ENCODE peak calls at places on chromosomes 5 and 9, in eight cellular contexts. One of them, this sample, is unnamed.

GRCh38 chr5:125274938-125275759 is 528.7 kb upstream of the ZNF608 start:
- DNase-seq in lower lobe of right lung: no peak
- DNase-seq in heart left ventricle: no peak
- DNase-seq in uterus: no peak
- DNase-seq in cardiac fibroblast: no peak
- DNase-seq in prostate gland: no peak
- DNase-seq in coronary artery: no peak
- DNase-seq in K562: no peak
- DNase-seq in this sample: peak; percentile 62

GRCh38 chr5:17065468-17065867 is 129.4 kb upstream of the MYO10 start:
- DNase-seq in lower lobe of right lung: no peak
- DNase-seq in heart left ventricle: no peak
- DNase-seq in uterus: no peak
- DNase-seq in cardiac fibroblast: no peak
- DNase-seq in prostate gland: no peak
- DNase-seq in coronary artery: no peak
- DNase-seq in K562: no peak
- DNase-seq in this sample: no peak

GRCh38 chr5:1890296-1890695 is 7.6 kb upstream of the IRX4 start:
- DNase-seq in lower lobe of right lung: peak; percentile 24
- DNase-seq in heart left ventricle: peak; percentile 15
- DNase-seq in uterus: no peak
- DNase-seq in cardiac fibroblast: no peak
- DNase-seq in prostate gland: no peak
- DNase-seq in coronary artery: no peak
- DNase-seq in K562: no peak
- DNase-seq in this sample: no peak

GRCh38 chr5:181187500-181188213 is 17.3 kb downstream of the TRIM7 start:
- DNase-seq in lower lobe of right lung: peak; percentile 82
- DNase-seq in heart left ventricle: peak; percentile 76
- DNase-seq in uterus: peak; percentile 83
- DNase-seq in cardiac fibroblast: peak; percentile 88
- DNase-seq in prostate gland: peak; percentile 74
- DNase-seq in coronary artery: peak; percentile 87
- DNase-seq in K562: peak; percentile 62
- DNase-seq in this sample: peak; percentile 83

GRCh38 chr5:21181726-21182125 is 1193.7 kb upstream of the CDH18 start:
- DNase-seq in lower lobe of right lung: no peak
- DNase-seq in heart left ventricle: no peak
- DNase-seq in uterus: no peak
- DNase-seq in cardiac fibroblast: no peak
- DNase-seq in prostate gland: no peak
- DNase-seq in coronary artery: no peak
- DNase-seq in K562: no peak
- DNase-seq in this sample: no peak

GRCh38 chr9:21579209-21579608 is 97.1 kb upstream of the IFNE start:
- DNase-seq in lower lobe of right lung: no peak
- DNase-seq in heart left ventricle: no peak
- DNase-seq in uterus: no peak
- DNase-seq in cardiac fibroblast: peak; percentile 48
- DNase-seq in prostate gland: no peak
- DNase-seq in coronary artery: no peak
- DNase-seq in K562: no peak
- DNase-seq in this sample: peak; percentile 81

GRCh38 chr9:32431196-32431595 is 46.8 kb downstream of the ACO1 start:
- DNase-seq in lower lobe of right lung: no peak
- DNase-seq in heart left ventricle: no peak
- DNase-seq in uterus: no peak
- DNase-seq in cardiac fibroblast: peak; percentile 62
- DNase-seq in prostate gland: no peak
- DNase-seq in coronary artery: no peak
- DNase-seq in K562: no peak
- DNase-seq in this sample: no peak

GRCh38 chr5:155872801-155873200 is 454.2 kb upstream of the SGCD start:
- DNase-seq in lower lobe of right lung: no peak
- DNase-seq in heart left ventricle: no peak
- DNase-seq in uterus: no peak
- DNase-seq in cardiac fibroblast: no peak
- DNase-seq in prostate gland: no peak
- DNase-seq in coronary artery: no peak
- DNase-seq in K562: no peak
- DNase-seq in this sample: no peak

GRCh38 chr5:170633235-170634041 is 129.6 kb downstream of the KCNIP1 start:
- DNase-seq in lower lobe of right lung: no peak
- DNase-seq in heart left ventricle: peak; percentile 44
- DNase-seq in uterus: peak; percentile 75
- DNase-seq in cardiac fibroblast: peak; percentile 79
- DNase-seq in prostate gland: peak; percentile 67
- DNase-seq in coronary artery: peak; percentile 81
- DNase-seq in K562: peak; percentile 76
- DNase-seq in this sample: peak; percentile 81

GRCh38 chr5:139245637-139246335 is 47.6 kb upstream of the SIL1 start:
- DNase-seq in lower lobe of right lung: no peak
- DNase-seq in heart left ventricle: no peak
- DNase-seq in uterus: no peak
- DNase-seq in cardiac fibroblast: peak; percentile 26
- DNase-seq in prostate gland: no peak
- DNase-seq in coronary artery: no peak
- DNase-seq in K562: no peak
- DNase-seq in this sample: no peak

GRCh38 chr5:30040483-30041116 is 1152.9 kb upstream of the CDH6 start:
- DNase-seq in lower lobe of right lung: no peak
- DNase-seq in heart left ventricle: no peak
- DNase-seq in uterus: no peak
- DNase-seq in cardiac fibroblast: peak; percentile 75
- DNase-seq in prostate gland: no peak
- DNase-seq in coronary artery: no peak
- DNase-seq in K562: peak; percentile 30
- DNase-seq in this sample: peak; percentile 3

GRCh38 chr5:153490124-153491085 is at the start of gene GRIA1:
- DNase-seq in lower lobe of right lung: no peak
- DNase-seq in heart left ventricle: no peak
- DNase-seq in uterus: no peak
- DNase-seq in cardiac fibroblast: no peak
- DNase-seq in prostate gland: no peak
- DNase-seq in coronary artery: no peak
- DNase-seq in K562: no peak
- DNase-seq in this sample: no peak

GRCh38 chr5:107766439-107766838 is 95.7 kb upstream of the EFNA5 start:
- DNase-seq in lower lobe of right lung: no peak
- DNase-seq in heart left ventricle: no peak
- DNase-seq in uterus: no peak
- DNase-seq in cardiac fibroblast: no peak
- DNase-seq in prostate gland: no peak
- DNase-seq in coronary artery: no peak
- DNase-seq in K562: no peak
- DNase-seq in this sample: no peak

GRCh38 chr5:65198777-65199120 is 283.0 kb downstream of the ADAMTS6 start:
- DNase-seq in lower lobe of right lung: no peak
- DNase-seq in heart left ventricle: no peak
- DNase-seq in uterus: no peak
- DNase-seq in cardiac fibroblast: peak; percentile 100
- DNase-seq in prostate gland: no peak
- DNase-seq in coronary artery: no peak
- DNase-seq in K562: no peak
- DNase-seq in this sample: peak; percentile 82

GRCh38 chr9:37946971-37947370 is 43.0 kb upstream of the SLC25A51 start:
- DNase-seq in lower lobe of right lung: no peak
- DNase-seq in heart left ventricle: no peak
- DNase-seq in uterus: no peak
- DNase-seq in cardiac fibroblast: no peak
- DNase-seq in prostate gland: no peak
- DNase-seq in coronary artery: no peak
- DNase-seq in K562: no peak
- DNase-seq in this sample: no peak

GRCh38 chr5:105508519-105508918 is 1945.9 kb upstream of the NUDT12 start:
- DNase-seq in lower lobe of right lung: no peak
- DNase-seq in heart left ventricle: no peak
- DNase-seq in uterus: no peak
- DNase-seq in cardiac fibroblast: peak; percentile 46
- DNase-seq in prostate gland: no peak
- DNase-seq in coronary artery: no peak
- DNase-seq in K562: no peak
- DNase-seq in this sample: peak; percentile 1

GRCh38 chr9:133075925-133076324 is 14.1 kb downstream of the CEL start:
- DNase-seq in lower lobe of right lung: no peak
- DNase-seq in heart left ventricle: no peak
- DNase-seq in uterus: no peak
- DNase-seq in cardiac fibroblast: peak; percentile 72
- DNase-seq in prostate gland: no peak
- DNase-seq in coronary artery: no peak
- DNase-seq in K562: no peak
- DNase-seq in this sample: peak; percentile 75

DNA sequence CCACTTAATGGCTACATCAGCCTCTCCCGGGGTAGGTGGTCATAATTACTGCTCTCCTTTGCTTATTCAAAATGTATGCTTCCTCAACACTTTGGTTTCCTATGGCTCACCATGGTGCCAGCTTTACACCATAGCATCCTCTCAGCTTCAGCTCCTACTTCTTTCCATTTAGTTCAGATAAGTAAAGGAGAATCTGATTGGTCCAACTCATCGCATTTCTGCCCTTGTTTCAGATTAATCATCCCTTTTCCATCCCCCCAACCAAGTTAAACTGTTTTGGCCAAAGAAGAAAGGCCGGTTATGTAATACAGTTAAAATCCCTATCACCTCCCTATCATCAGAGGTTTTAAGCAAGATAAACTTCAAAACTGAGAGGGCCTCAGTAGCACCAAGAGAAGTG is 130.5 kb downstream of the CETN3 start:
- DNase-seq in lower lobe of right lung: no peak
- DNase-seq in heart left ventricle: no peak
- DNase-seq in uterus: no peak
- DNase-seq in cardiac fibroblast: peak; percentile 26
- DNase-seq in prostate gland: no peak
- DNase-seq in coronary artery: no peak
- DNase-seq in K562: no peak
- DNase-seq in this sample: no peak
- H3K4me3 ChIP-seq in lower lobe of right lung: no peak overlapping the region
- H3K4me3 ChIP-seq in heart left ventricle: no peak overlapping the region
- H3K4me3 ChIP-seq in uterus: no peak overlapping the region
- H3K4me3 ChIP-seq in cardiac fibroblast: no peak overlapping the region
- H3K4me3 ChIP-seq in prostate gland: no peak overlapping the region
- H3K4me3 ChIP-seq in coronary artery: no peak overlapping the region
- H3K4me3 ChIP-seq in K562: no peak overlapping the region
- H3K4me3 ChIP-seq in this sample: no peak overlapping the region

DNA sequence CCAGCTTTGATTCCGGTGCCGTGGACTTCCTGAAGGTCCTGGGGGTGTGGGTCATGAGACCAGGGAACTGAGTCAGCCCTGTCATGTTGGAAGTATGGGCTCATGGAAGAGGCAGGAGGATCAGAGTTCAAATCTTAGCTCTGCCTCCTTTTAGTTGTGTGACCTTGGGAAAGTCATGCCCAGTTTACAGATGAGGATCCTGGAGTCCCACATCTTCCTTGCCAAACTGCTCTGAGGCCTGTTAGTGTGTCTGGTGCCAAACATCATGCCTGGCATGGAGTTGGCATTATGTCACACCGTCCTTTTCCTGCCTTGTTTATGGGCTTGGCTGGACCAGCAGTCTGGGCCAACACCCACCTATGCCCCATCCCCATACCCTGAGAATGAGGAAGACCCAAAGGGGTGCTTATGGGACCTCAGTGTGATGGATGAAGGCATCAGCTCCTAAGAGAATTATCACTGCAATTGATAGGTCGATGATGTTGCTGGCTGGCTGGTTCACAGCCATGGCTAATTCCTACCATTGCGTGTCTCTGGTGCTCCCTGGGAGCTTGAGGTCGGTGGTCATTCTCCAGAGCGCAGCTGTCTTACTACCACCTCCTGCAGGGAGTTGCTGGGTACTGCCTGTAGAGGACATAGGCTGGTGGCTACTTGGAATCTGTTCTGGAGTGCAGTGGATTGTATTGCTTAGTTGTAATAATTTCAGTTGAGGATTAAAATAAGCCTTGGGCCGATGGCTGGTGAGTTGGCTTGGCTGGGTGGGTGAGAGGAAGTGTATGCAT is 140.5 kb upstream of the PITX1 start:
- DNase-seq in lower lobe of right lung: no peak
- DNase-seq in heart left ventricle: no peak
- DNase-seq in uterus: no peak
- DNase-seq in cardiac fibroblast: peak; percentile 12
- DNase-seq in prostate gland: no peak
- DNase-seq in coronary artery: no peak
- DNase-seq in K562: peak; percentile 75
- DNase-seq in this sample: peak; percentile 29
- TF ChIP-seq CTCF in lower lobe of right lung: no peak
- TF ChIP-seq CTCF in heart left ventricle: no peak
- TF ChIP-seq CTCF in uterus: no peak
- TF ChIP-seq CTCF in cardiac fibroblast: peak; percentile 14
- TF ChIP-seq CTCF in prostate gland: no peak
- TF ChIP-seq CTCF in coronary artery: no peak
- TF ChIP-seq CTCF in K562: peak; percentile 96
- TF ChIP-seq CTCF in this sample: peak; percentile 46

DNA sequence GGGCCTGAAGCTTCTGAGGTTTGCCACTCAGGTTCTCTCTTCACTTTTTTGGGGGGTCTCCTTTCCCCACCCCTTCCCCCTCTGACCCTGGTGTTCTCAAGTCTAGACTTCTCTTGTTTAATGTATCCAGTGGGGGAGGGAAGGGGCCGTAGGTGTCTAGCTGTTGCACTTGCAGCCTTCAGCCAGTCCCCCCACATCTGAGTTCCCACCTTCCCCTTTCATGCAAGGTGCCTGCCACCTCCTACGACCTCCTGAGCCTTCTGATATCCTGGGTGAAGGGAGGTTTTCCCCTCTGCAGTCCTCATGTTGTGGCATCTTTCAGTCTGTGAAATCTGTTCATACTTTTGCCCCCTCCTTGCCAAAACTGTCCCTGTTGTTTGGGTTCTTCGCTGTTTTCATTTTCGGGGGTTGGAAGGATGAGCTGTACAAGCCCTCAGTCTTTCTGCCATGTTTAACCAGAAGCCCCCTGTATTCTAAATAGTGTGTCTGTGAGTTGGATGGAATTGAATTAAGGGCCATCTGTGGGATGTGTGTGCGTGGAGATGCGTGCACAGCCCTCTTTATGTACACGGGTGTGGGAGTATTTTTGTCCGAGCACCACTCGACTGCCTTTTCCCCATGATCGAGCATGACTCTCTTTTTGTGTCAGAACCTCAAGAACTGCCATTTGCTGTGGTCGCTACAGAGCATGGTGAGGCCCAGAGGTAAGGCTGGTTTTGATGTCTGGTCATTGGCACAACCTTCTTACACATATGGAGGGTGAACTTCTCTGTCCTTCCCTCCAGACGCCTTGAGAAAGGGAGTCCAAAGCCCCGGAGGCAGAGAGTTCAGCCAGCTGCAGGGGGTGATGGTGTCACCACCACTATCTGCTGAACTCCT is 23.6 kb downstream of the PRRC2B start:
- DNase-seq in lower lobe of right lung: no peak
- DNase-seq in heart left ventricle: no peak
- DNase-seq in uterus: no peak
- DNase-seq in cardiac fibroblast: no peak
- DNase-seq in prostate gland: no peak
- DNase-seq in coronary artery: no peak
- DNase-seq in K562: no peak
- DNase-seq in this sample: peak; percentile 34
- H3K4me3 ChIP-seq in lower lobe of right lung: no peak overlapping the region
- H3K4me3 ChIP-seq in heart left ventricle: no peak overlapping the region
- H3K4me3 ChIP-seq in uterus: no peak overlapping the region
- H3K4me3 ChIP-seq in cardiac fibroblast: no peak overlapping the region
- H3K4me3 ChIP-seq in prostate gland: no peak overlapping the region
- H3K4me3 ChIP-seq in coronary artery: peak overlapping the region; percentile 17
- H3K4me3 ChIP-seq in K562: no peak overlapping the region
- H3K4me3 ChIP-seq in this sample: no peak overlapping the region

GRCh38 chr5:44605926-44606325 is 202.8 kb upstream of the MRPS30 start:
- DNase-seq in lower lobe of right lung: no peak
- DNase-seq in heart left ventricle: no peak
- DNase-seq in uterus: no peak
- DNase-seq in cardiac fibroblast: no peak
- DNase-seq in prostate gland: no peak
- DNase-seq in coronary artery: no peak
- DNase-seq in K562: no peak
- DNase-seq in this sample: no peak

GRCh38 chr5:44603496-44604272 is 205.1 kb upstream of the MRPS30 start:
- DNase-seq in lower lobe of right lung: no peak
- DNase-seq in heart left ventricle: no peak
- DNase-seq in uterus: no peak
- DNase-seq in cardiac fibroblast: no peak
- DNase-seq in prostate gland: no peak
- DNase-seq in coronary artery: no peak
- DNase-seq in K562: no peak
- DNase-seq in this sample: peak; percentile 12
- TF ChIP-seq CTCF in lower lobe of right lung: no peak
- TF ChIP-seq CTCF in heart left ventricle: no peak
- TF ChIP-seq CTCF in uterus: no peak
- TF ChIP-seq CTCF in cardiac fibroblast: no peak
- TF ChIP-seq CTCF in prostate gland: no peak
- TF ChIP-seq CTCF in coronary artery: no peak
- TF ChIP-seq CTCF in K562: no peak
- TF ChIP-seq CTCF in this sample: no peak